ENCODE peak calls at places on chromosome 16, in four cellular contexts. Q is AG09309, P is left ventricle myocardium inferior, E is WERI-Rb-1. D is an unnamed sample.

GRCh38 chr16:71421911-71422310 is 19.9 kb downstream of the TLE7 start:
- DNase-seq in Q (no peak), P (no peak), E (peak; percentile 40), D (peak; percentile 71)

GRCh38 chr16:66335704-66336329 is 30.7 kb upstream of the CDH5 start:
- DNase-seq in Q (no peak), P (peak; percentile 59), E (no peak), D (no peak)

GRCh38 chr16:30609002-30609927 is 924 bp downstream of the ZNF689 start:
- DNase-seq in Q (no peak), P (peak; percentile 49), E (peak; percentile 50), D (peak; percentile 39)

GRCh38 chr16:29994613-29995329 is 646 bp downstream of the HIRIP3 start:
- DNase-seq in Q (peak; percentile 28), P (no peak), E (peak; percentile 81), D (no peak)

GRCh38 chr16:85309656-85310587 is 197.7 kb upstream of the CIBAR2 start:
- DNase-seq in Q (no peak), P (peak; percentile 48), E (peak; percentile 83), D (peak; percentile 61)

GRCh38 chr16:27355610-27356009 is 41.8 kb downstream of the IL4R start:
- DNase-seq in Q (no peak), P (peak; percentile 43), E (peak; percentile 57), D (peak; percentile 84)

GRCh38 chr16:30896203-30896889 is at the start of gene CTF1:
- DNase-seq in Q (peak; percentile 57), P (peak; percentile 83), E (no peak), D (peak; percentile 85)

GRCh38 chr16:31351937-31352315 is 3.0 kb upstream of the ITGAX start:
- DNase-seq in Q (no peak), P (no peak), E (no peak), D (no peak)

GRCh38 chr16:70162041-70162451 is 11.5 kb upstream of the CLEC18C start:
- DNase-seq in Q (no peak), P (no peak), E (no peak), D (no peak)

GRCh38 chr16:56399047-56399446 is 26.3 kb downstream of the AMFR start:
- DNase-seq in Q (no peak), P (no peak), E (no peak), D (no peak)

GRCh38 chr16:22380529-22380928 is 6.1 kb upstream of the CDR2 start:
- DNase-seq in Q (no peak), P (no peak), E (no peak), D (no peak)

GRCh38 chr16:5709889-5710288 is 612.3 kb upstream of the EEF2KMT start:
- DNase-seq in Q (no peak), P (no peak), E (no peak), D (peak; percentile 30)

GRCh38 chr16:85704900-85705846 is 16.4 kb upstream of the GINS2 start:
- DNase-seq in Q (no peak), P (no peak), E (no peak), D (no peak)

GRCh38 chr16:68356249-68356918 is 45.6 kb downstream of the PRMT7 start:
- DNase-seq in Q (no peak), P (no peak), E (no peak), D (no peak)

GRCh38 chr16:84579936-84580335 is 37.9 kb downstream of the COTL1 start:
- DNase-seq in Q (no peak), P (no peak), E (no peak), D (no peak)

GRCh38 chr16:88705076-88705684 is 1.0 kb downstream of the RNF166 start:
- DNase-seq in Q (no peak), P (no peak), E (no peak), D (no peak)

GRCh38 chr16:18969855-18970240 is 13.9 kb upstream of the TMC7 start:
- DNase-seq in Q (no peak), P (no peak), E (no peak), D (no peak)

GRCh38 chr16:48157794-48158193 is 2.0 kb upstream of the ABCC12 start:
- DNase-seq in Q (no peak), P (no peak), E (no peak), D (no peak)

GRCh38 chr16:35391328-35391727 is 1931.9 kb downstream of the TP53TG3F start:
- DNase-seq in Q (peak; percentile 3), P (peak; percentile 28), E (peak; percentile 64), D (peak; percentile 30)

GRCh38 chr16:65634291-65634690 is 512.4 kb upstream of the CDH11 start:
- DNase-seq in Q (no peak), P (no peak), E (no peak), D (no peak)

GRCh38 chr16:70713342-70713741 is 27.5 kb upstream of the MTSS2 start:
- DNase-seq in Q (no peak), P (no peak), E (no peak), D (no peak)

GRCh38 chr16:66931665-66932064 is 2.5 kb downstream of the CIAO2B start:
- DNase-seq in Q (no peak), P (no peak), E (no peak), D (no peak)

GRCh38 chr16:2025251-2025650 is 1.5 kb upstream of the NHERF2 start:
- DNase-seq in Q (no peak), P (peak; percentile 14), E (no peak), D (no peak)

GRCh38 chr16:25735645-25736044 is 43.9 kb downstream of the HS3ST4 start:
- DNase-seq in Q (no peak), P (no peak), E (no peak), D (no peak)

GRCh38 chr16:89193021-89193575 is 7.2 kb downstream of the SLC22A31 start:
- DNase-seq in Q (peak; percentile 7), P (peak; percentile 29), E (no peak), D (peak; percentile 96)

GRCh38 chr16:88475037-88475436 is 22.0 kb downstream of the ZFPM1 start:
- DNase-seq in Q (no peak), P (no peak), E (no peak), D (no peak)

GRCh38 chr16:52592216-52592592 is 45.3 kb upstream of the TOX3 start:
- DNase-seq in Q (no peak), P (no peak), E (no peak), D (no peak)
- TF ChIP-seq CTCF in Q (no peak), P (no peak), E (no peak), D (no peak)

DNA sequence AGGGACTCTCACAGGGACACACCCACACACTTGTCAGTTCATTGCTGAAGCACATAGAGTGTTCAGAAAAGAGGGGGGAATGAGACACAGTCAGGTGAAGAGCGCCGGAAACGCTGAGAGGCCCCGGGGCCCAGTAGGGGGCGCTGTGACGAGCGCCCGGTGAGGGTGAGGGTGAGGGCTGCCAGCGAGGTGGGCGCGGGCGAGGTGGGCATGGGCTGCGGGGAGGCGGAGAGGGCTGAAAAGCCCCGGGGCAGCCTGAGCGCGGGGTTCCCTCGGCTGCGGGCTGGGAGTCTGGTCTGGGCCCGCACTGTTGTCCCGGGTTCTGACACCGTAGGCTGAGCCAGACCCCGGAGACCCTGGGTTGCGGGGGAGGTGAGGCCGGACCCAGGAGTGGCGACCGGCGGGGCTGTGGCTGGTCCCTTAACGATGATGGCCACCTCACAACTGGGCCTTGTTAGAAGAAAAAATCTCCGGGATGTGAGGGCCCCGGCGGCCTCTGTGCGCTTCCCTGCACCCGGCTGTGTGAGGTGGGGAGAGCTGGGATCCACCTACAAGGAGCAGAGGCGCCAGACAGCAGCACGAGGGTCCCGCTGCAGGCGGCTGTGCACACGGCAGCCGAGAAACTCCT is 91.4 kb downstream of the C16orf78 start:
- DNase-seq in Q (no peak), P (no peak), E (no peak), D (peak; percentile 73)
- TF ChIP-seq CTCF in Q (no peak), P (peak; percentile 52), E (peak; percentile 45), D (peak; percentile 99)

DNA sequence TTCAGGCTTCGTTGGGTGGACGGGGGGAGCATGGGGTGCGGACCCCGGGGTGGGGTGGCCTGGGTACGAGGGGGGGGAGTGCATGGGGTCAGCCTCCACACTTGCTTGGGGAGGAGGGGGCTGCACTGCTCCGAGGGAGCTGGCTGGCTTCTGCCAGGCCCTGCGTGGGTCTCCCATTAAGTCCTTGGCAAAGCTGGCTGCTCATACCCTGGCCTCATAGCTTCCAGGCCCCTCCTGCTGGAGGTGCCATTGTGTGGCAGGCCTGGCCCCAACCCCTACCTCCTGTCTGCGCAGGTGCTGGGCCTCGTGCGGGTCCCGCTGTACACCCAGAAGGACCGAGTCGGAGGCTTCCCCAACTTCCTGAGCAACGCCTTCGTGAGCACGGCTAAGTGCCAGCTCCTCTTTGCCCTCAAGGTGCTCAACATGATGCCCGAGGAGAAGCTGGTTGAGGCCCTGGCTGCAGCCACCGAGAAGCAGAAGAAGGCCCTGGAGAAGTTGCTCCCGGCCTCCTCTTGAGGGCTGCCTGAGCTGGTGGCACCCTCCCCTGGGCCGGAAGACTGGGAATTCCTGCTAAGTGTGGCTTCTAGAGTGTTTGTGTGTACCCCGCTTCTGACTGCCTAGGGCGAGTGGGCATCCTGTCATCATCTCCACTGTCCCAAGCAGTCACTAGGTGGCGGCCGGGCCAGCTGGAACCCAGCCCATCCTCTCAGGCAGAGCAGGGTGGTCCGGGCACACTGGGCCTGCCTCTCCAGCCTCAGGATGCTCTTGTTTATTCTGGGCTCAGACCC is 1.5 kb downstream of the NUDT16L1 start:
- DNase-seq in Q (no peak), P (peak; percentile 55), E (no peak), D (no peak)
- TF ChIP-seq CTCF in Q (peak; percentile 6), P (peak; percentile 23), E (peak; percentile 16), D (no peak)

DNA sequence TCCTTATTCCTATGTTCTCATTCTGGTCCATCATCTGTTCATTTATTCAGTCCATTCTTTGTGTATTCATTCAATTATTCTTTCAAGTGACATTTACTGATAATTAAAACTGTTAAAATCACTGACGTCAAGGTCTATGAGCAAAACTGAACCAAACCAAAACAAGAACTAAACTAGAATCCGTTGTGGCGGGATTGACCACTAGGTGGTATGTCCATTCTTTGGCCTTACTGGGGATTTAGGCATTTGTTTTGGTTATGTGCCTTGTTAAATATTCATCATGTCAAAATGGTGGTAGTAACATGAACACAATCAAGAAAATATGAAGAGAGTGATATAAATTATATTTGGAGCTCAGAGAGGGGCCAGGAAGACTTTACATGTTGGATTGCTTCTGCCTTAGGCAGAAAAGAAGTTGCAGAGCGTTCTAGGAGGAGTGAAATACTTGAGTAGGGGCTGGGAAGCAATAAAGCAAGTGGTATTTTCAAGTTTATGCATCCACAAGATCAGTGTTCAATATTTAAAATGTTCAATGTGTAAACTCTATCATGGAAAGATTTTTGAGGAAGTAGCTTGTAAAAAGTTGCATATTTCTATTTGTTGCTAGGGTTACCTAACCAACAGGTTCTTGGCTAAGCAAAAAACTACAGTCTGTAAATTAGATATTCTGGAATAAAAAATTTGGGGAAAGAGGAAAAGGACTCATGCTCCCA is 129.0 kb downstream of the CDH13 start:
- DNase-seq in Q (no peak), P (no peak), E (peak; percentile 8), D (no peak)
- TF ChIP-seq CTCF in Q (peak; percentile 19), P (no peak), E (peak; percentile 24), D (peak; percentile 69)

GRCh38 chr16:50884066-50884860 is 142.4 kb downstream of the CYLD start:
- DNase-seq in Q (no peak), P (no peak), E (peak; percentile 35), D (peak; percentile 65)
- TF ChIP-seq CTCF in Q (no peak), P (no peak), E (peak; percentile 61), D (peak; percentile 62)

D was measured in H9.